ENCODE peak calls at places on chromosomes 5 and 9, in five cellular contexts. I is mammary epithelial cell; A is CD8-positive, alpha-beta T cell; L is fibroblast of mammary gland; K is hepatocyte. G is an unnamed sample.
A peak's percentile ranks its signal among the peaks of the same experiment; 100 is the strongest.

GRCh38 chr5:168064933-168065622 is 226.4 kb upstream of the WWC1 start:
- DNase-seq in I (no peak), A (no peak), L (no peak), K (no peak), G (no peak)

GRCh38 chr5:77550416-77550815 is 58.3 kb upstream of the WDR41 start:
- DNase-seq in I (peak; percentile 10), A (no peak), L (peak; percentile 14), K (no peak), G (no peak)

GRCh38 chr5:141637266-141637692 is 482 bp downstream of the RELL2 start:
- DNase-seq in I (no peak), A (peak; percentile 33), L (no peak), K (no peak), G (no peak)

GRCh38 chr9:37917315-37917731 is 13.4 kb upstream of the SLC25A51 start:
- DNase-seq in I (no peak), A (no peak), L (no peak), K (no peak), G (peak; percentile 79)

GRCh38 chr5:93789173-93790070 is 48.0 kb upstream of the POU5F2 start:
- DNase-seq in I (peak; percentile 70), A (no peak), L (peak; percentile 84), K (no peak), G (peak; percentile 81)

GRCh38 chr5:172940242-172941066 is 18.8 kb upstream of the RPL26L1 start:
- DNase-seq in I (no peak), A (no peak), L (no peak), K (no peak), G (peak; percentile 71)

GRCh38 chr9:128707446-128707845 is 5.1 kb downstream of the PKN3 start:
- DNase-seq in I (no peak), A (no peak), L (no peak), K (no peak), G (peak; percentile 59)

GRCh38 chr5:136249678-136250266 is 56.8 kb upstream of the SMIM32 start:
- DNase-seq in I (peak; percentile 37), A (no peak), L (peak; percentile 70), K (peak; percentile 83), G (peak; percentile 73)

GRCh38 chr9:126956929-126957686 is 42.5 kb downstream of the RALGPS1 start:
- DNase-seq in I (peak; percentile 75), A (no peak), L (peak; percentile 71), K (peak; percentile 56), G (no peak)

GRCh38 chr9:84111726-84112125 is 131.1 kb downstream of the RMI1 start:
- DNase-seq in I (peak; percentile 79), A (no peak), L (peak; percentile 32), K (no peak), G (peak; percentile 36)

GRCh38 chr5:13941468-13941867 is 3.0 kb downstream of the DNAH5 start:
- DNase-seq in I (no peak), A (no peak), L (no peak), K (no peak), G (no peak)

GRCh38 chr5:50874277-50874984 is 208.0 kb downstream of the PARP8 start:
- DNase-seq in I (no peak), A (no peak), L (no peak), K (peak; percentile 6), G (no peak)

GRCh38 chr9:131603711-131604439 is 58.6 kb downstream of the PRRT1B start:
- DNase-seq in I (no peak), A (no peak), L (no peak), K (no peak), G (peak; percentile 31)

GRCh38 chr5:53010819-53011218 is 21.7 kb downstream of the ITGA2 start:
- DNase-seq in I (peak; percentile 52), A (no peak), L (no peak), K (no peak), G (no peak)

GRCh38 chr5:154313360-154314017 is 123.0 kb downstream of the GALNT10 start:
- DNase-seq in I (no peak), A (no peak), L (no peak), K (no peak), G (no peak)

GRCh38 chr5:175867587-175868347 is 3.6 kb upstream of the CPLX2 start:
- DNase-seq in I (peak; percentile 17), A (no peak), L (no peak), K (peak; percentile 65), G (peak; percentile 27)

GRCh38 chr9:3887121-3887797 is 361.5 kb upstream of the RFX3 start:
- DNase-seq in I (peak; percentile 17), A (no peak), L (no peak), K (no peak), G (no peak)

GRCh38 chr9:21317956-21318923 is 13.1 kb upstream of the IFNA5 start:
- DNase-seq in I (peak; percentile 25), A (no peak), L (peak; percentile 55), K (peak; percentile 69), G (no peak)

GRCh38 chr5:100827481-100827889 is 75.6 kb downstream of the ST8SIA4 start:
- DNase-seq in I (peak; percentile 43), A (no peak), L (peak; percentile 5), K (peak; percentile 60), G (no peak)

GRCh38 chr5:76341935-76342334 is 61.1 kb upstream of the IQGAP2 start:
- DNase-seq in I (no peak), A (no peak), L (no peak), K (no peak), G (no peak)

GRCh38 chr5:135208555-135209494 is 174.8 kb upstream of the PITX1 start:
- DNase-seq in I (peak; percentile 74), A (no peak), L (peak; percentile 95), K (peak; percentile 74), G (peak; percentile 96)

GRCh38 chr9:99024959-99025358 is 80.0 kb upstream of the TGFBR1 start:
- DNase-seq in I (no peak), A (no peak), L (peak; percentile 86), K (no peak), G (peak; percentile 87)

DNA sequence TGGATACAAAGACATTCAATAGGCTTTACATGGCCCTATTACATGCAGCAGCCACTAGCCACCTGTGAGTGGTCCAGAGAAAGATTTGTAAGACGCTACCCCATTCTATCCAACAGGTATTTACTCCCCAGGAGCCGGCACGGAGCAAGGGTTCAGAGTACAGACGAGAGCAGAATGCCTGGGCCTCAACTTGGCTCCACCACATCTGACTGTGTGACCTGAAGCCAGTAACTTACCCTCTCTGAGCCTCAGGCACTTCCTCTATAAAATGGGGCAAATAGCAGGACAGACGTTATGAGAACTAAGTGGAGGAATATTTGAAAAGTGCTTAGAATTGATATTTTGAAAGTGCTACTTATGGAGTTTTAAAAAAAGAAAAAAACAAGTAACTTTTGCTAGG is 100.0 kb downstream of the TLE1 start:
- DNase-seq in I (no peak), A (no peak), L (no peak), K (no peak), G (no peak)
- H3K4me3 ChIP-seq in I (no peak overlapping the region), A (no peak overlapping the region), L (no peak overlapping the region), K (no peak overlapping the region), G (no peak overlapping the region)

GRCh38 chr5:119335261-119335677 is 20.6 kb upstream of the TNFAIP8 start:
- DNase-seq in I (no peak), A (no peak), L (no peak), K (no peak), G (no peak)
- TF ChIP-seq CTCF in I (no peak), A (no peak), L (no peak), K (no peak), G (no peak)

DNA sequence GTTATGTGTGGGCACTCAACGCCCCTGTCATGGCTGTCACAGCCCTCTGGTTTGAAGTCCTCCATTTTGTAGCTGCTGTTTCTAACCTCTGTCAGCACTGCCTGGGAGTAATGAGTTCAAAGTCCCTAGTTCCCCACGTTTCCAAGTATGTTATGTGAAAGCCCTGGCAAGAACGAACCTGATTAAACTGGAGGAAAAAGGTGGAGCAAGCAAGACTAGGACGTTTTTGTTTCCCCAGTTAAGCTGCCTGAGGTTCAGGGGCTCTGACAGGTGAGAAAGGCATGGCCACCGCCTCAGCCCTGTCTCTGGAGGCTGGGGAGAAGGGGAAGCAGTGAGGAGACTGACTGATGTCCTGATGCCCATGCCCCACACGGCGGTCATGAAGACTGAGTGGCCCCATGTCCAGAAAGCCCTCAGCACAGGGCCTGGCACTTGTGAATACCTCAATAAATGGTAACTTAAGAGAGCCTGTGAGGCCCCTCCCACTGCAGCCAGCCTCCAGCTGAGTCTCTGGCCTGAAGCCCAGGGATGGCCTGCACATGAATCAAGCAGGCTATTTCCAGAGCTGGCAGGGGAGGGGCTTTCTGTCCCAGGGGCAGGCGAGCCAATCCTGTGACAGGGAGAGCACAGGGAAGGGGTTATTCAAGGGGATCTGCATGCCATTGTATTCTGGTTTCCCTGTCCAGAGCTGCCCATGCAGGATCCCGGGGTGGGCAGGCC is 61.8 kb downstream of the PFDN1 start:
- DNase-seq in I (peak; percentile 78), A (no peak), L (peak; percentile 89), K (peak; percentile 90), G (peak; percentile 94)
- H3K4me3 ChIP-seq in I (no peak overlapping the region), A (no peak overlapping the region), L (no peak overlapping the region), K (no peak overlapping the region), G (no peak overlapping the region)

GRCh38 chr9:130408669-130409068 is 36.1 kb upstream of the ASS1 start:
- DNase-seq in I (no peak), A (no peak), L (no peak), K (no peak), G (no peak)
- TF ChIP-seq CTCF in I (no peak), A (no peak), L (no peak), K (no peak), G (no peak)

GRCh38 chr5:1128977-1129724 is 17.3 kb upstream of the SLC12A7 start:
- DNase-seq in I (no peak), A (no peak), L (no peak), K (no peak), G (no peak)
- H3K4me3 ChIP-seq in I (no peak overlapping the region), A (no peak overlapping the region), L (no peak overlapping the region), K (no peak overlapping the region), G (no peak overlapping the region)

DNA sequence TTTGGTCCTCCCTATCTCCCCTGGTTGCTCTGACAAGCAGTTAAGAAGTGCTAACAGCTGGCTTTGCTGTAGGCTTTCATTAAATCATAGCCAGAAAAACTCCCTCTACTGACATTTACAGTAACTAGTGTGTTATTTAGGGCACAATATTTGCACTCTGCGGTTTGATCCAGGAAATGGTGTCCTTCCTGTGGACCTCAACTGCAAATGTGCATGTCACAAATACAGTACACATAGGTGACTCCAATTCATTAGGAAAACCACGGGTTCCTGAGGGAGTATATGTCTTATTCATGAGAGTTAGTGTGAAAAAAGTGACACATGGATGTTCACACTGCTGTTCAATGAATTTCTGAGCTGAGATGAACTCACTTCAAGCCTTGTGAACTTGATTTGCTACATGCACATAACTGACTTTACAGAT is 281.6 kb downstream of the EFNA5 start:
- DNase-seq in I (peak; percentile 51), A (no peak), L (peak; percentile 58), K (no peak), G (peak; percentile 21)
- TF ChIP-seq CTCF in I (no peak), A (no peak), L (no peak), K (peak; percentile 4), G (peak; percentile 8)

GRCh38 chr5:22736443-22736842 is 116.7 kb downstream of the CDH12 start:
- DNase-seq in I (no peak), A (no peak), L (no peak), K (no peak), G (no peak)
- H3K4me3 ChIP-seq in I (no peak overlapping the region), A (no peak overlapping the region), L (no peak overlapping the region), K (no peak overlapping the region), G (no peak overlapping the region)

GRCh38 chr5:133316346-133317343 is 264.8 kb downstream of the HSPA4 start:
- DNase-seq in I (no peak), A (no peak), L (peak; percentile 14), K (peak; percentile 34), G (no peak)
- TF ChIP-seq CTCF in I (no peak), A (no peak), L (peak; percentile 22), K (peak; percentile 29), G (peak; percentile 17)

GRCh38 chr9:16871358-16872151 is 1.1 kb upstream of the BNC2 start:
- DNase-seq in I (peak; percentile 47), A (no peak), L (peak; percentile 91), K (peak; percentile 50), G (peak; percentile 97)
- H3K4me3 ChIP-seq in I (peak overlapping the region; percentile 44), A (no peak overlapping the region), L (peak overlapping the region; percentile 86), K (peak overlapping the region; percentile 74), G (peak overlapping the region; percentile 89)

G was measured in osteoblast.